ENCODE peak calls at places on chromosome 7, in five cellular contexts. N, T, I, F and L are unnamed samples.

GRCh38 chr7:110922906-110923305 is 168.0 kb upstream of the LRRN3 start:
- DNase-seq in T (no peak), I (no peak), N (no peak), F (no peak), L (no peak)

GRCh38 chr7:158246960-158247673 is 340.5 kb downstream of the PTPRN2 start:
- DNase-seq in I (peak), F (no peak), T (no peak), N (no peak), L (no peak)

GRCh38 chr7:148540041-148540738 is 50.4 kb upstream of the C7orf33 start:
- DNase-seq in T (peak), N (peak), F (peak), I (peak), L (peak)

GRCh38 chr7:45212606-45213005 is 55.0 kb downstream of the RAMP3 start:
- DNase-seq in F (no peak), I (no peak), N (no peak), T (no peak), L (no peak)

GRCh38 chr7:68269410-68269809 is 1272.8 kb downstream of the TYW1 start:
- DNase-seq in I (no peak), T (no peak), N (peak), F (no peak), L (no peak)

GRCh38 chr7:154424370-154424769 is 372.2 kb downstream of the DPP6 start:
- DNase-seq in F (no peak), N (no peak), I (no peak), T (no peak), L (no peak)

GRCh38 chr7:37488163-37488759 is 39.6 kb upstream of the ELMO1 start:
- DNase-seq in I (no peak), N (no peak), T (peak), F (no peak), L (no peak)

GRCh38 chr7:94741179-94741578 is 85.2 kb upstream of the SGCE start:
- DNase-seq in I (no peak), N (no peak), F (no peak), T (no peak), L (no peak)

GRCh38 chr7:112501958-112502503 is 21.2 kb downstream of the LSMEM1 start:
- DNase-seq in N (no peak), I (no peak), T (no peak), F (no peak), L (no peak)

GRCh38 chr7:158976468-158976848 is 120.1 kb downstream of the DYNC2I1 start:
- DNase-seq in I (no peak), F (no peak), T (peak), N (no peak), L (no peak)

GRCh38 chr7:18357691-18358090 is 137.9 kb upstream of the HDAC9 start:
- DNase-seq in N (no peak), F (no peak), T (peak), I (no peak), L (no peak)

GRCh38 chr7:125061776-125062397 is 132.3 kb upstream of the POT1 start:
- DNase-seq in F (no peak), N (no peak), I (no peak), T (peak), L (no peak)

GRCh38 chr7:18499407-18500197 is 4.1 kb downstream of the HDAC9 start:
- DNase-seq in N (peak), F (no peak), T (no peak), I (no peak), L (peak)

GRCh38 chr7:50812109-50812508 is 29.4 kb upstream of the GRB10 start:
- DNase-seq in N (no peak), F (no peak), T (no peak), I (no peak), L (no peak)

GRCh38 chr7:14196555-14196954 is 207.1 kb upstream of the ETV1 start:
- DNase-seq in N (no peak), F (no peak), I (no peak), T (no peak), L (no peak)

GRCh38 chr7:51426163-51426562 is 109.6 kb upstream of the COBL start:
- DNase-seq in F (no peak), I (no peak), T (no peak), N (no peak), L (no peak)

GRCh38 chr7:46493196-46493595 is 572.1 kb upstream of the IGFBP3 start:
- DNase-seq in F (no peak), N (no peak), T (no peak), I (no peak), L (no peak)

GRCh38 chr7:41886257-41886905 is 183.5 kb upstream of the INHBA start:
- DNase-seq in I (no peak), F (peak), T (no peak), N (peak), L (peak)

GRCh38 chr7:154765118-154765517 is 237.8 kb downstream of the PAXIP1 start:
- DNase-seq in F (no peak), I (no peak), T (no peak), N (no peak), L (no peak)

GRCh38 chr7:118085000-118085399 is 99.0 kb upstream of the LSM8 start:
- DNase-seq in N (no peak), T (no peak), I (no peak), F (no peak), L (no peak)

GRCh38 chr7:133344275-133344674 is 91.4 kb downstream of the EXOC4 start:
- DNase-seq in T (no peak), N (no peak), I (no peak), F (no peak), L (no peak)

GRCh38 chr7:134938141-134938540 is 48.2 kb upstream of the AGBL3 start:
- DNase-seq in F (no peak), I (no peak), T (no peak), N (no peak), L (no peak)

GRCh38 chr7:5428470-5429252 is 5.0 kb upstream of the TNRC18 start:
- DNase-seq in N (peak), T (peak), I (no peak), F (peak), L (peak)

GRCh38 chr7:2601065-2601464 is 30.7 kb upstream of the TTYH3 start:
- DNase-seq in I (no peak), F (no peak), N (no peak), T (peak), L (no peak)

GRCh38 chr7:107989618-107990373 is 13.2 kb downstream of the LAMB1 start:
- DNase-seq in N (no peak), I (no peak), T (no peak), F (no peak), L (peak)

GRCh38 chr7:146116452-146117219 is at the start of gene CNTNAP2:
- DNase-seq in F (no peak), T (peak), N (no peak), I (no peak), L (peak)

GRCh38 chr7:157077021-157077420 is 61.7 kb upstream of the UBE3C start:
- DNase-seq in I (peak), F (no peak), N (no peak), T (no peak), L (no peak)

GRCh38 chr7:18457832-18458231 is 37.7 kb upstream of the HDAC9 start:
- DNase-seq in N (no peak), F (no peak), I (no peak), T (no peak), L (peak)

GRCh38 chr7:157538321-157538720 is 201.5 kb downstream of the DNAJB6 start:
- DNase-seq in I (no peak), N (no peak), T (no peak), F (no peak), L (no peak)

GRCh38 chr7:50226669-50227068 is 77.8 kb upstream of the IKZF1 start:
- DNase-seq in I (no peak), T (no peak), F (no peak), N (no peak), L (no peak)

GRCh38 chr7:95501261-95501816 is 15.6 kb downstream of the ASB4 start:
- DNase-seq in N (no peak), F (no peak), T (no peak), I (no peak), L (no peak)

GRCh38 chr7:3027455-3027854 is 16.2 kb downstream of the CARD11 start:
- DNase-seq in I (no peak), N (no peak), T (no peak), F (no peak), L (no peak)

GRCh38 chr7:151404216-151405011 is 5.4 kb downstream of the WDR86 start:
- DNase-seq in F (no peak), T (no peak), I (no peak), N (peak), L (no peak)

GRCh38 chr7:133530682-133531081 is 277.8 kb downstream of the EXOC4 start:
- DNase-seq in T (no peak), N (no peak), I (no peak), F (no peak), L (no peak)

DNA sequence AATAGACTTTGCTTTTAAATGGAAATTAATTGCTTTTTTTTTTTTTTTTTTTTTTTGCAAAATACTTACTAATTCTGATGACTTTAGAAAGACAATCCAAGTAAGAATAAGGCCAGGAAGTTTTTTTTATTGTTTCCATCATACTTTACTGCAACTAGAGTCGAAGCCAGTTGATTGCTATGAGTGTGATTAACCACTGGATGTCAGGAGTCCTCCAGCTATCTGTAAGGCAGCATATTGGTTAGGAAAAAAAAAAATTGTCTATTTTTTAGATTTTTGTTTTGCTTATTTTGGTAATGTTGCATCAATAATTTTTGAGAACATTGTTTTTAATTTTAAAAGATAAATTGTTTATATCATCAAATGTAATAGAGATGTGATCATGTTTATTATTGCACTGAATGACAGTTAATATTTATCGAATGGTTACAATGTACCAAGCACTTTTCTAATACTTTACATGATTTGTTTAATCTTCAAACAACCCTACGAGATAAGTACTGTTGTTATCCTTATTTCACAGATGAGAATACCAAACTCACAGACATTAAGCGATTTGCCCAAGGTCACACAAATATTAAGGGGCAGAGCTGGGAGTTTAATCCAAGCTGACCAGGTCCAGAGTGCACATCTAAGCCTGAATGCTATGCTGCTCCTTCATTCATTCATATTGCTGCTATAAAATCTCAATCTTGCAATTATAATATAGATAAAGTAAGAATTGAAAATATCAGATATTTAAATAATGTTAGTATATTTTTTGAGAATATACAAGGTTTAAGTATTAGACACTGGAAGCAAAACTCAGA is 19.9 kb upstream of the LMOD2 start:
- DNase-seq in N (no peak), F (no peak), I (no peak), T (peak), L (no peak)
- H3K27ac ChIP-seq in N (no peak), F (no peak), I (no peak), T (no peak), L (peak)

DNA sequence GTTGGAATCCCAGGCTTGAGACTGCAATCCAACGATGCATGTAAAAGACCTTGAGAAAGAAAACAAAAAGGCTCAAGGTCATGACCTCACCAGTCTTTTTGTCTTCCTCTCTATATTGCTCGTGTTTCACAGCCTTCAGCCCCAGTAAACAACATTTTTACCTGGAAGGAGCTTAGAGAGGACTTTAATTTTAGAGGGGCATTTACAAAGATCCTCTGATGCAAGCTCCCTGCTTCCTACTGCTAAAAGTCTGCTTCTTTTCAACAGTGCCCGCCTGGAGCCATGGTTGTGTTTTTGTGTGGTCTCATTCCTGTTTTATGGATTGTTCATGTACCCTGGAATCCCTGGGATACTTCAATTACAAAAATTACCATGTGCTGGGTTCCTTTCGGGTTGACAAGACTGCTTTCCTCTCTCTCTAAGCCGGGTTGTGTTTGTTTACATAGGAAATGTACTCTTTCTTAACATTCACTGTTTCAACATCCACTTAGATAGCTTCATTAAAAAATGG is 320.0 kb upstream of the NFE2L3 start:
- DNase-seq in T (peak), N (no peak), F (no peak), I (no peak), L (no peak)
- H3K27ac ChIP-seq in T (no peak), N (no peak), F (peak), I (no peak), L (peak)

GRCh38 chr7:47582748-47583740 is 1.1 kb upstream of the TNS3 start:
- DNase-seq in T (no peak), I (peak), N (no peak), F (peak), L (no peak)

GRCh38 chr7:47581442-47581820 is 480 bp downstream of the TNS3 start:
- DNase-seq in F (no peak), N (peak), I (peak), T (peak), L (peak)

GRCh38 chr7:47580175-47580701 is 1.7 kb downstream of the TNS3 start:
- DNase-seq in N (peak), F (no peak), I (no peak), T (peak), L (no peak)

GRCh38 chr7:47580811-47581331 is 1.0 kb downstream of the TNS3 start:
- DNase-seq in I (peak), F (no peak), N (no peak), T (peak), L (no peak)

DNA sequence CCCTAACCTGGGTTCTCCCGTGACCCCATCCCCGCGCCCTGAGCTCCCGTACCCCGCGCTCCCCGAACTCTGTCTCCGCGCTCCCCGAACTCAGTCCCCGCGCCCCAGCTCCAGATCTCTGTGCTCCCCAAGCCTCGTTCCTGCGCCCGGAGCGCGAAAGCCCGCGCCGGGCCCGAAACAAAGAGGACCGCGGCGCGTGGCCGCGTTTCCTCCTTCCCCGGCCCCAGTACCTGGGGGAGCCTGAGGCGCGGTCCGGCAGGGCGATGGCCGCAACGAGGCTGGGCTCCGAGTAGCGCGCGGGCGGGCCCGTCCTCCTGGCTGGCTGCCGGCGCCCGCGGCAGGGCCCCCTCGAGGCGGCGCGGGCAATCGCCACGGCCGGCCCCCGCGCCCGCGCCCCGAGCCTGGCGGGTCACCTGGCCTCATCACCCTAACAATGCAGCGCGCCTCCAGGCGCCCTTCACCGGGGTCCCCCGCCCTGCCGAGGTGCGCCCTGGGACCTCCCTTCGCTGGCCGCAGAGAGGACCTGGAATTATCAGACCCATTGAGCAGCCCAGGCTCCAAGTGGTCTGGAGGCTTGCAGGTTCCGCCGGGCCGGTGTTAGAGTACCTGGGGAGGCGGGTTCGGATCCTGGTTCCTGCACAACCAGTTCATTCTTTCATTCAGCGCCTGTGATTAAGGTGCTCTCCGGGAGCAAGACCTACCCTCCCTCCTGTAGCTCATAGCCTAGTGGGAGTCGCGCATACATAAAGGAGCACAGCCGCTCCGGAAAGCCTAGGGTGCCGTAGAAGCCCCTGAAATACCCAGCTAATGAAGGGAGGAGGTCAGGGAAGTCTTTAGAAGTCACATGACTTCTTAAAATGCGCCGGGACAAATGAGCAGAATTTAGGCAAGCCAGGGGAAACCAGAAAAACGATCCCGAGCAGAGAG is at the start of gene TNS3:
- DNase-seq in N (peak), F (no peak), I (peak), T (peak), L (peak)
- H3K27ac ChIP-seq in N (peak), F (peak), I (peak), T (no peak), L (peak)

GRCh38 chr7:131027287-131027773 is 293.3 kb upstream of the KLF14 start:
- DNase-seq in T (no peak), I (no peak), N (peak), F (peak), L (peak)
- H3K27ac ChIP-seq in T (no peak), I (no peak), N (no peak), F (no peak), L (no peak)

GRCh38 chr7:99380823-99381663 is 6.5 kb downstream of the ARPC1B start:
- DNase-seq in F (peak), N (peak), T (no peak), I (no peak), L (no peak)

GRCh38 chr7:99381664-99382075 is 7.1 kb downstream of the ARPC1B start:
- DNase-seq in N (no peak), I (no peak), F (no peak), T (no peak), L (no peak)

GRCh38 chr7:99380032-99380822 is 5.7 kb downstream of the ARPC1B start:
- DNase-seq in T (no peak), I (no peak), N (peak), F (peak), L (no peak)

GRCh38 chr7:99375070-99375807 is 709 bp downstream of the ARPC1B start:
- DNase-seq in I (peak), T (peak), F (peak), N (peak), L (peak)

GRCh38 chr7:99379043-99379577 is 4.6 kb downstream of the ARPC1B start:
- DNase-seq in T (no peak), N (peak), F (peak), I (no peak), L (peak)
- H3K27ac ChIP-seq in T (no peak), N (no peak), F (peak), I (peak), L (peak)

DNA sequence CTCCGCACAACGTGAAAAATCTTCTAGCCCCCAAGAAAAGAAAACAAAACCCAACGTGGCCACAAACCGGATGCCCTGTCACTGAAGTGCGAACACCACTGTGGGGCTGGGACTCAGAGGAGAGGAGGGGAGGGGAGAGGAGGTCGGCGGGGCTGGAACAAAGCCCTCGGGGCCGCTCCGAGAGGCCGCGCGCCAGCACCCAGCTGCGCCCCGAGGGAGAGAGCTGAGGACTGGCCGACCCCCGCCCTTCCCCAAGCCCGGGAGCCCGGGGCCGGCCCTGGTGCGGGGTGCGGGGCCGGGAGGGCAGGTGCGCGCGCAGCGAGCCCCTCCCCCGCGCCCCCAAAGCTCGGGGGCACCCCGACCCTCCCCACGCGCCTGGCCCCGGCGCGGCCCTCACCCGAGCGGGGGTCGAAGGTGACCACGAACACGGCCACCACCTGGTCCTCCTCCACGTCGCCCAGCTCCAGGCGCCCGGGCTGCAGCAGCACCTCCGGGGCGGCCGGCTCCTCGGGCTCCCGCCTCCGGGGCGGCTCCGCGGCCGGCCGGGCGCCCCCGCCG is 398 bp downstream of the DENND11 start:
- DNase-seq in F (peak), I (no peak), T (peak), N (peak), L (peak)
- H3K27ac ChIP-seq in F (peak), I (peak), T (no peak), N (peak), L (peak)

GRCh38 chr7:285731-286130 is 4.2 kb upstream of the FOXL3 start:
- DNase-seq in I (no peak), T (no peak), F (no peak), N (no peak), L (peak)
- H3K27ac ChIP-seq in I (no peak), T (no peak), F (no peak), N (no peak), L (no peak)

DNA sequence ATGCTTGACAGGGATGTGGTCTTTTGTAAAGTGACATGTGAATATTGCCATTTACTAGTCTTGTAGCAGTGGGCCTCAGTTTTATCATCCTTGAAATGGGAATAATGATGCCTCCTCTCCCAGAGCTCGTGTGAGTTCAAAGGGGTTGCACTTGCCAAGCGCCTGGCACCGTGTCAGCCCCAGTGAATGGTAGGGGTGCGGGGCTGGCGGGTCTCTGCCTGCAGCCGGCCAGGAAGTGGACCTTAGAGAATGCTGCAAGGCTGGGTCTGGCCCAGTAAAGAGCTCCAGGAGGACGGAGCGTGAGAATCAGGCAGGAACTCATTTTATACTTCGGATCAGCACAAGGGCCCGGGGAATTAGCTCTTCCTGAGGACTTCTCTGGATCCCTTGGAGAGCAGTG is 524.4 kb upstream of the FOXK1 start:
- DNase-seq in I (no peak), N (no peak), T (no peak), F (no peak), L (no peak)
- H3K27ac ChIP-seq in I (no peak), N (no peak), T (no peak), F (no peak), L (no peak)